ENCODE peak calls at places on chromosomes 5 and 9, in seven cellular contexts. O is IMR-90, Q is neuronal stem cell, V is H9, W is mesendoderm, E is mesenchymal stem cell, G is trophoblast cell. R is an unnamed sample.

GRCh38 chr9:93686880-93687236 is 110.5 kb downstream of the PHF2 start:
- DNase-seq in Q (no peak), W (no peak), G (no peak), V (peak), E (no peak), O (no peak), R (no peak)

GRCh38 chr9:93599571-93600403 is 23.4 kb downstream of the PHF2 start:
- DNase-seq in G (no peak), E (no peak), W (no peak), O (no peak), Q (no peak), V (peak), R (peak)

GRCh38 chr5:78667461-78668103 is 19.0 kb upstream of the LHFPL2 start:
- DNase-seq in V (no peak), G (no peak), Q (no peak), W (no peak), O (no peak), E (no peak), R (no peak)

GRCh38 chr9:116323012-116323411 is 169.4 kb downstream of the PAPPA start:
- DNase-seq in W (no peak), G (no peak), Q (peak), O (peak), V (no peak), E (no peak), R (no peak)

GRCh38 chr9:126307306-126308061 is 19.1 kb upstream of the MVB12B start:
- DNase-seq in E (peak), W (no peak), G (no peak), O (no peak), V (no peak), Q (no peak), R (no peak)

GRCh38 chr9:108254236-108254635 is 601.5 kb downstream of the ACTL7B start:
- DNase-seq in G (no peak), Q (no peak), V (no peak), O (peak), E (no peak), W (no peak), R (no peak)

GRCh38 chr5:132428811-132429440 is 59.4 kb downstream of the SLC22A5 start:
- DNase-seq in Q (no peak), O (peak), V (no peak), W (peak), E (peak), G (peak), R (peak)

GRCh38 chr9:86077286-86077685 is 22.1 kb downstream of the GOLM1 start:
- DNase-seq in E (peak), O (no peak), W (no peak), G (no peak), Q (no peak), V (no peak), R (no peak)

GRCh38 chr5:83741571-83741970 is 20.9 kb upstream of the HAPLN1 start:
- DNase-seq in Q (no peak), O (no peak), G (no peak), V (no peak), W (no peak), E (no peak), R (no peak)

GRCh38 chr9:130410443-130410842 is 34.3 kb upstream of the ASS1 start:
- DNase-seq in O (no peak), Q (no peak), W (no peak), E (no peak), G (no peak), V (no peak), R (no peak)

GRCh38 chr9:127919253-127919815 is 2.5 kb upstream of the ST6GALNAC4 start:
- DNase-seq in V (no peak), W (peak), O (peak), E (peak), G (peak), Q (no peak), R (no peak)

GRCh38 chr9:86659413-86660046 is 287.8 kb downstream of the GAS1 start:
- DNase-seq in V (no peak), W (no peak), E (no peak), G (peak), Q (no peak), O (peak), R (no peak)

GRCh38 chr9:88873635-88874034 is 117.6 kb upstream of the S1PR3 start:
- DNase-seq in E (no peak), G (no peak), O (no peak), V (no peak), Q (no peak), W (no peak), R (no peak)

GRCh38 chr9:119273984-119274665 is 95.1 kb downstream of the BRINP1 start:
- DNase-seq in E (no peak), Q (no peak), V (no peak), W (no peak), O (no peak), G (no peak), R (no peak)

GRCh38 chr9:92429866-92430265 is 5.6 kb upstream of the OMD start:
- DNase-seq in W (no peak), Q (no peak), O (no peak), G (no peak), V (no peak), E (no peak), R (no peak)

GRCh38 chr5:139178948-139179347 is 19.2 kb downstream of the SIL1 start:
- DNase-seq in G (peak), Q (peak), E (no peak), W (peak), V (no peak), O (peak), R (no peak)

GRCh38 chr5:88503065-88503394 is 234.4 kb upstream of the TMEM161B start:
- DNase-seq in W (no peak), V (no peak), G (no peak), Q (no peak), O (no peak), E (no peak), R (no peak)

GRCh38 chr5:88507261-88507660 is 238.6 kb upstream of the TMEM161B start:
- DNase-seq in E (no peak), V (no peak), G (peak), W (no peak), Q (no peak), O (no peak), R (no peak)

DNA sequence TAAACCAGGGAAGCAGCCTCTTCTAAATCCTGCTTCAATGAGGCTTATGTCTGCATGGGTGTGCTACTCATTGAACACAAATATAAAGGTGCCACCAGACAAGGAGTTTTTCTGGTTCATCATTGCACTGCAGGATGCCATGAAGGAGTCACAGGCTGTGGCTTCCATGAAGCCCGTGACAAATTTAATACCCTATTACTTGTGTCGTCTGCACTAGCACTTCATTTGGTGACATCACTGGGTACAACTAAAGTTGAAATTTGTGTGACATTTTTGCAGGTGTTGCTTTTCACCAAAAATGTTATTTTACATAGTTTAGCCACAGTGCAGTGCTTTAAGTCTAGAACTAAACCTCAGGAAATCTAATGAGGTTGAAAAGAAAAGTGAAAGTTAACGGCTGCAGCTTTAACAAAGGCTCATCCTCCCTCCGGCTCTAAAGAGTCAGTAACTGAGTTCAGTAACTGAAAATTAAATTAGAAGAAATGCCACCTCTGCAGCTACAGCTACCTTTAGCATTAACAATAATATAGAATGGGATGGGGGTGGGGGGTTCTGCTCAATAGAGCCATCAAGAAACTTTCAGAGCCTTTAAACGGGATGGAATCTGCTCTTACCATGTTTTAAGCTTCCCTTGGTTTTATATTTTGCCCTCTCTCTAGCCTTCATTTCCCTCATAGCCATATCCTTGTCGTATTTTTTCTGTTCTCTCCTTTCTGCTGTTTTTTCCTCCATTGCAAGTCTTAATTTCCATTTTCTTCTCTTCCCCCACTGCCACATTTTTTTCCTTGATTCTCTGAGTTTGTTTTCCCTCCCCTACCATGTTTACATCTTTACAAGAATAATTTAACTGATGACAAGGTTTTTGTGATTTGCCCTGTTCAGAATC is 233.8 kb upstream of the TMEM161B start:
- DNase-seq in V (no peak), W (no peak), Q (no peak), O (no peak), G (no peak), E (no peak), R (no peak)
- H2BK120ac ChIP-seq in V (no peak), W (no peak), Q (no peak), O (no peak), G (no peak), E (no peak), R (no peak)

DNA sequence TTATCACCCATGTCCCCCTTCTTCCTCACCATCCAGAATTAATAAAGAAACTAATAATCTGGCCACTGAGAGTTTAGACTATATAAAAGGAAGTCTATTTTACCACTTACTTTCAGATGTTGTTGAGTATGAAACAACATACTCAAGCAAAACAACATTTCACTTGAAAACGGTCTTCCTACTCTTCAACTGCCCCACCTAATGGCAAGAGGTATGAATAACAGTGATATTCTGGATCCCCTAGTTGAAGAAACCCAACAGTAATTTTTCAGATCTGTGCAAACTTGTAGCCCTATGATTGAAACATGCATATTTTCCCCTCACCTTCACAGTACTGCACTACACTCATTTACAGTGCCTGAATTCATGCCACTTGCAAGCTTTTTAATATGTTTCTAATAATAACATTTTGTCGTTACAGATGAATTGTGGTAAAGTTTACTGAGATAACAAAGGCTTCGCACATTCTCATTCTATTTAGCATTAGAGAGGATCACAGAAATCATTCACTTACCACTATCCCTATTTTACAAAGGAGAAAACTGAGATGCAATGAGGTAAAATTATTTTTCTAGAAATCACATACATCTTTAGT is 267.9 kb upstream of the PDE4D start:
- DNase-seq in W (peak), G (peak), E (peak), V (no peak), Q (no peak), O (peak), R (no peak)
- H2BK120ac ChIP-seq in W (no peak), G (no peak), E (no peak), V (no peak), Q (no peak), O (no peak), R (no peak)

GRCh38 chr9:132150256-132150655 is 11.6 kb upstream of the NTNG2 start:
- DNase-seq in O (no peak), W (no peak), V (no peak), E (no peak), G (no peak), Q (no peak), R (no peak)
- H2BK120ac ChIP-seq in O (no peak), W (no peak), V (no peak), E (no peak), G (no peak), Q (no peak), R (no peak)

GRCh38 chr9:21553441-21553840 is 71.3 kb upstream of the IFNE start:
- DNase-seq in O (no peak), Q (no peak), V (no peak), G (no peak), E (no peak), W (no peak), R (no peak)

GRCh38 chr9:21552244-21552825 is 70.2 kb upstream of the IFNE start:
- DNase-seq in E (no peak), O (no peak), G (no peak), W (peak), V (no peak), Q (no peak), R (no peak)

GRCh38 chr9:21550392-21550791 is 68.3 kb upstream of the IFNE start:
- DNase-seq in Q (no peak), O (no peak), V (no peak), W (no peak), G (no peak), E (no peak), R (no peak)

GRCh38 chr9:21549890-21550289 is 67.8 kb upstream of the IFNE start:
- DNase-seq in O (no peak), E (no peak), G (no peak), W (no peak), Q (no peak), V (no peak), R (no peak)

DNA sequence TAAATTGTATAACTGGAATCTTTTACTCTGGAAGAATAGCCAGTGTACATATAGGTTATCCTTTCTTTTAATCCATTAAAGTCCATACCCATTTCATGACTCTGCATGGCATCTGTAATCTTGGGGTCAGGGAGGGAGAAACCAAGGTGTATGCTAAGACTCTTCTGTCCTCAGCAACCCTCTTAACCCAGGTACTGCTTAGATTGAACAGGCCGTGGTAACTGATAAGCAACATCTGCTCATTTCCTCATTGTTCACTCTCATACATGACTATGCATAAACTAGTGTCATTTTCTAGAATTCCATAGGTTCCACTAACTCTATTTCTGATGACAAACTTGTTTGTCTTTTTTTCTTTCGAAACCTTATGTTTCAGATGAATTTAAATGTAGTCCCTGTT is 69.3 kb upstream of the IFNE start:
- DNase-seq in G (peak), E (no peak), W (no peak), V (no peak), O (peak), Q (no peak), R (no peak)
- H2BK120ac ChIP-seq in G (no peak), E (no peak), W (no peak), V (no peak), O (peak), Q (no peak), R (no peak)

DNA sequence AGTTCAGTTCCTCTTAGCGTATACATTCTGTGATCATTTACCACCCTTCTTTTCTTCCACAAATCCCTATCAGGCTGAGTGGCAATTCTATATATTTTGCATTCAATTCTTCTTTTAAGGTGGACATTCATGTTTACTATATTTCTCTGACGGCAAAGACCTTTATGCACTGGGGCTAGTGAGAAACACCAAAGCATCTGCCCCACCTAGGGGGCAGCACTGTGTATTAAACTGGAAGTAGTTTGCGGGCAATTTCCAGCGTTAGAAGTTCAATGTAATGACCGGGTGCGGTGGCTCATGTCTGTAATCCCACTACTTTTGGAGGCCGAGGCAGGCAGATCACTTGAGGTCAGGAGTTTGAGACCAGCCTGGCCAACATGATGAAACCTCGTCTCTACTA is 27.9 kb upstream of the FBXL7 start:
- DNase-seq in E (no peak), V (peak), W (peak), G (no peak), Q (no peak), O (no peak), R (peak)
- H2BK120ac ChIP-seq in E (no peak), V (no peak), W (no peak), G (no peak), Q (no peak), O (no peak), R (no peak)

GRCh38 chr5:89270901-89271300 is 387.9 kb upstream of the MEF2C start:
- DNase-seq in Q (no peak), G (no peak), O (no peak), E (no peak), V (no peak), W (no peak), R (no peak)
- H2BK120ac ChIP-seq in Q (no peak), G (no peak), O (no peak), E (no peak), V (no peak), W (no peak), R (no peak)

GRCh38 chr9:120434532-120434931 is 145.4 kb downstream of the CDK5RAP2 start:
- DNase-seq in W (no peak), Q (no peak), G (no peak), E (peak), O (peak), V (no peak), R (no peak)
- H2BK120ac ChIP-seq in W (no peak), Q (no peak), G (no peak), E (no peak), O (peak), V (no peak), R (no peak)